ENCODE peak calls at places on chromosomes 12 and 14, in four cellular contexts. S is GM12891, V is progenitor cell of endocrine pancreas, G is ureter. W is an unnamed sample.

GRCh38 chr12:55362675-55363074 is at the start of gene OR6C75:
- DNase-seq in V (no peak), S (no peak), G (no peak), W (no peak)

GRCh38 chr12:75177997-75178396 is 31.6 kb downstream of the KCNC2 start:
- DNase-seq in V (no peak), S (no peak), G (no peak), W (peak; percentile 96)

GRCh38 chr12:57726151-57726883 is 12.2 kb downstream of the AGAP2 start:
- DNase-seq in S (peak; percentile 36), G (peak; percentile 81), V (peak; percentile 43), W (peak; percentile 67)

GRCh38 chr14:69685716-69686115 is 74.3 kb downstream of the SUSD6 start:
- DNase-seq in G (no peak), S (no peak), V (no peak), W (peak; percentile 67)

GRCh38 chr14:44962573-44963528 is 861 bp downstream of the TOGARAM1 start:
- DNase-seq in V (peak; percentile 18), S (no peak), G (peak; percentile 56), W (peak; percentile 50)

GRCh38 chr14:33676135-33676566 is 274.7 kb downstream of the EGLN3 start:
- DNase-seq in G (no peak), V (no peak), S (no peak), W (peak; percentile 70)

GRCh38 chr12:105092336-105092735 is 8.1 kb upstream of the ALDH1L2 start:
- DNase-seq in S (no peak), V (no peak), G (no peak), W (no peak)

GRCh38 chr12:57151741-57152407 is 4.5 kb upstream of the LRP1-AS start:
- DNase-seq in V (no peak), S (no peak), G (peak; percentile 69), W (peak; percentile 74)

GRCh38 chr14:105486974-105487448 is 325 bp downstream of the CRIP1 start:
- DNase-seq in V (no peak), G (peak; percentile 75), S (no peak), W (no peak)

GRCh38 chr12:124698211-124698997 is 131.0 kb upstream of the NCOR2 start:
- DNase-seq in V (no peak), S (no peak), G (no peak), W (no peak)

GRCh38 chr14:68768316-68768715 is 24.6 kb downstream of the ZFP36L1 start:
- DNase-seq in S (no peak), G (no peak), V (no peak), W (no peak)

GRCh38 chr12:64120568-64120967 is 101.5 kb downstream of the KICS2 start:
- DNase-seq in V (no peak), G (no peak), S (no peak), W (no peak)

GRCh38 chr12:102593128-102593527 is 112.8 kb upstream of the IGF1 start:
- DNase-seq in V (no peak), S (no peak), G (no peak), W (no peak)

GRCh38 chr12:110785240-110785639 is 42.5 kb upstream of the PPP1CC start:
- DNase-seq in G (no peak), V (no peak), S (no peak), W (no peak)

GRCh38 chr12:107760207-107760816 is 625 bp downstream of the PRDM4 start:
- DNase-seq in G (peak; percentile 50), V (peak; percentile 15), S (no peak), W (peak; percentile 16)

GRCh38 chr12:46433829-46434228 is 61.3 kb upstream of the SLC38A2 start:
- DNase-seq in S (no peak), G (no peak), V (no peak), W (no peak)

GRCh38 chr14:105878125-105878524 is 351.7 kb downstream of the TMEM121 start:
- DNase-seq in G (no peak), S (no peak), V (no peak), W (no peak)

GRCh38 chr12:73863541-73863940 is 674.1 kb upstream of the ATXN7L3B start:
- DNase-seq in G (no peak), S (no peak), V (no peak), W (peak; percentile 22)

GRCh38 chr12:103249614-103250013 is 246.2 kb downstream of the C12orf42 start:
- DNase-seq in S (no peak), V (no peak), G (no peak), W (no peak)

W was measured in fibroblast of lung.